ENCODE peak calls at places on chromosomes 3 and 15, in four cellular contexts. L, T, W and U are unnamed samples.

GRCh38 chr3:64889991-64890390 is 202.2 kb upstream of the ADAMTS9 start:
- DNase-seq in W (no peak), T (peak; percentile 75), L (no peak), U (no peak)

GRCh38 chr15:40493089-40493840 is 22.5 kb downstream of the CHST14 start:
- DNase-seq in W (no peak), T (no peak), L (no peak), U (no peak)

GRCh38 chr15:70416851-70417250 is 319.1 kb upstream of the TLE3 start:
- DNase-seq in T (no peak), L (no peak), W (no peak), U (no peak)

GRCh38 chr15:59294961-59295741 is 77.5 kb downstream of the MYO1E start:
- DNase-seq in L (no peak), T (peak; percentile 95), W (peak; percentile 60), U (no peak)

GRCh38 chr3:173750095-173750494 is 352.6 kb downstream of the NLGN1 start:
- DNase-seq in L (no peak), W (peak; percentile 25), T (peak; percentile 54), U (no peak)

GRCh38 chr3:84108442-84108971 is 850.3 kb upstream of the CADM2 start:
- DNase-seq in T (peak; percentile 77), L (no peak), W (peak; percentile 76), U (no peak)

GRCh38 chr3:129663045-129663446 is 56.6 kb upstream of the PLXND1 start:
- DNase-seq in L (no peak), W (peak; percentile 96), T (no peak), U (peak; percentile 39)

GRCh38 chr3:120741837-120742197 is 499 bp downstream of the RABL3 start:
- DNase-seq in T (peak; percentile 43), W (no peak), L (no peak), U (no peak)

GRCh38 chr15:59292393-59292792 is 80.3 kb downstream of the MYO1E start:
- DNase-seq in L (peak; percentile 50), T (peak; percentile 51), W (peak; percentile 22), U (no peak)

GRCh38 chr3:28050895-28051294 is 190.5 kb upstream of the CMC1 start:
- DNase-seq in T (peak; percentile 5), W (no peak), L (no peak), U (no peak)

GRCh38 chr3:141312359-141313090 is 55.8 kb upstream of the ZBTB38 start:
- DNase-seq in W (peak; percentile 56), L (no peak), T (no peak), U (no peak)

GRCh38 chr15:78663703-78664102 is 22.7 kb upstream of the CHRNB4 start:
- DNase-seq in L (no peak), T (no peak), W (no peak), U (no peak)

GRCh38 chr3:155270063-155270462 is 23.4 kb downstream of the STRIT1 start:
- DNase-seq in T (no peak), L (no peak), W (no peak), U (no peak)

GRCh38 chr3:36701249-36701572 is 63.1 kb downstream of the DCLK3 start:
- DNase-seq in W (no peak), L (no peak), T (no peak), U (no peak)

GRCh38 chr3:102235679-102236078 is 199.1 kb upstream of the ZPLD1 start:
- DNase-seq in W (peak; percentile 52), T (peak; percentile 27), L (no peak), U (peak; percentile 38)

GRCh38 chr15:83654379-83655236 is 685 bp downstream of the ADAMTSL3 start:
- DNase-seq in W (peak; percentile 82), L (no peak), T (no peak), U (peak; percentile 76)

GRCh38 chr3:59606638-59607262 is 556.9 kb upstream of the CFAP20DC start:
- DNase-seq in T (no peak), L (no peak), W (no peak), U (no peak)

GRCh38 chr15:60695713-60696522 is 217.0 kb upstream of the ICE2 start:
- DNase-seq in T (peak; percentile 71), W (no peak), L (no peak), U (no peak)

GRCh38 chr3:25455316-25456232 is 27.5 kb downstream of the RARB start:
- DNase-seq in L (no peak), W (no peak), T (no peak), U (no peak)

GRCh38 chr3:25454411-25454927 is 26.4 kb downstream of the RARB start:
- DNase-seq in L (no peak), W (peak; percentile 93), T (no peak), U (no peak)

GRCh38 chr3:25452185-25452584 is 24.1 kb downstream of the RARB start:
- DNase-seq in L (no peak), T (no peak), W (no peak), U (no peak)

GRCh38 chr3:25456723-25457122 is 28.7 kb downstream of the RARB start:
- DNase-seq in L (no peak), T (no peak), W (no peak), U (no peak)

GRCh38 chr3:25453521-25454410 is 25.7 kb downstream of the RARB start:
- DNase-seq in W (no peak), T (peak; percentile 51), L (no peak), U (no peak)
- H3K18ac ChIP-seq in W (peak overlapping the region; percentile 53), T (no peak overlapping the region), L (no peak overlapping the region), U (no peak overlapping the region)

GRCh38 chr15:27089233-27089586 is 118.2 kb downstream of the GABRG3 start:
- DNase-seq in W (no peak), L (no peak), T (no peak), U (no peak)

GRCh38 chr15:27088584-27089232 is 117.7 kb downstream of the GABRG3 start:
- DNase-seq in W (no peak), T (no peak), L (no peak), U (no peak)

GRCh38 chr15:27089676-27090075 is 118.7 kb downstream of the GABRG3 start:
- DNase-seq in W (no peak), T (no peak), L (no peak), U (no peak)

GRCh38 chr15:27086800-27087199 is 115.8 kb downstream of the GABRG3 start:
- DNase-seq in W (no peak), T (no peak), L (no peak), U (no peak)

GRCh38 chr15:27087651-27088583 is 116.9 kb downstream of the GABRG3 start:
- DNase-seq in W (no peak), T (no peak), L (no peak), U (no peak)
- H3K18ac ChIP-seq in W (no peak overlapping the region), T (no peak overlapping the region), L (peak overlapping the region; percentile 68), U (peak overlapping the region; percentile 20)

GRCh38 chr15:48584090-48584831 is 61.2 kb downstream of the FBN1 start:
- DNase-seq in T (no peak), L (no peak), W (no peak), U (no peak)
- H3K18ac ChIP-seq in T (no peak overlapping the region), L (no peak overlapping the region), W (no peak overlapping the region), U (no peak overlapping the region)

DNA sequence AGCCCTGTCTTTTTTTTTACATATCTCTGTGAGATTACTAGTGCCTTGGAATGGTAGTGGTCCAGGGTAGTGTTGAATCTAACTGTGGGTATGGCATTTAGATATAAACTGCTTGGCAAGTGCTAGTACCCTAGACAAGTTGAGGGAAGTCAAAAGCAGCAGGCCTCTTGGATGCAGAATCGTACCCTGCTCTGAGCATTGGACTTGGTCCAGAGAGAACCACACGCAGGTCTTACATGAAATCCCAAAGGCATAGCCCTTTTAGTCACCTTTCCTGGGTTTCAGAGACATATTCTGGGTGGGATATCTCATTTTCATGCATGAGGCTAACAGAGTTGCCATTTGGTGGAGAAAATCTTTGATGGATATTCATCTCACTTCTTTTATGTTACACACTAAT is 641.4 kb downstream of the PDCD6IP start:
- DNase-seq in W (no peak), L (no peak), T (no peak), U (no peak)
- H3K18ac ChIP-seq in W (no peak overlapping the region), L (no peak overlapping the region), T (no peak overlapping the region), U (no peak overlapping the region)

GRCh38 chr15:36879568-36880225 is 220.7 kb downstream of the MEIS2 start:
- DNase-seq in W (no peak), T (no peak), L (no peak), U (peak; percentile 36)
- H3K18ac ChIP-seq in W (no peak overlapping the region), T (no peak overlapping the region), L (no peak overlapping the region), U (no peak overlapping the region)

GRCh38 chr3:9669277-9669676 is 20.0 kb downstream of the MTMR14 start:
- DNase-seq in L (no peak), T (no peak), W (no peak), U (no peak)

GRCh38 chr3:9673082-9673481 is 23.8 kb downstream of the MTMR14 start:
- DNase-seq in T (no peak), W (no peak), L (no peak), U (no peak)

GRCh38 chr3:9669720-9670432 is 20.6 kb downstream of the MTMR14 start:
- DNase-seq in L (no peak), W (no peak), T (no peak), U (no peak)

GRCh38 chr3:9676780-9677179 is 26.9 kb upstream of the CPNE9 start:
- DNase-seq in W (peak; percentile 16), T (peak; percentile 26), L (no peak), U (no peak)

GRCh38 chr3:9673752-9674151 is 24.4 kb downstream of the MTMR14 start:
- DNase-seq in T (no peak), L (no peak), W (no peak), U (no peak)
- H3K18ac ChIP-seq in T (no peak overlapping the region), L (no peak overlapping the region), W (no peak overlapping the region), U (no peak overlapping the region)

GRCh38 chr15:99123706-99124451 is 19.0 kb downstream of the SYNM start:
- DNase-seq in W (peak; percentile 98), T (peak; percentile 96), L (peak; percentile 63), U (peak; percentile 62)

GRCh38 chr15:99126195-99126594 is 21.3 kb downstream of the SYNM start:
- DNase-seq in L (no peak), W (peak; percentile 27), T (no peak), U (no peak)

GRCh38 chr15:99125061-99125990 is 20.4 kb downstream of the SYNM start:
- DNase-seq in T (no peak), L (no peak), W (no peak), U (no peak)

GRCh38 chr15:99122831-99123705 is 18.2 kb downstream of the SYNM start:
- DNase-seq in L (no peak), W (no peak), T (no peak), U (no peak)

GRCh38 chr15:99124641-99125040 is 19.8 kb downstream of the SYNM start:
- DNase-seq in T (no peak), W (no peak), L (no peak), U (no peak)
- H3K18ac ChIP-seq in T (peak overlapping the region; percentile 16), W (no peak overlapping the region), L (peak overlapping the region; percentile 81), U (no peak overlapping the region)